ENCODE peak calls at places on chromosomes 11 and 22, in six cellular contexts. S, J, I, M, N and K are unnamed samples.

GRCh38 chr22:33315954-33316353 is 257.8 kb upstream of the SYN3 start:
- DNase-seq in S (no peak), M (no peak), J (no peak), N (no peak), I (no peak), K (no peak)

GRCh38 chr22:26536762-26537134 is 24.5 kb upstream of the TFIP11 start:
- DNase-seq in M (no peak), I (no peak), J (no peak), N (no peak), S (no peak), K (no peak)

GRCh38 chr11:12079726-12080556 is 30.4 kb upstream of the MICAL2 start:
- DNase-seq in N (no peak), M (no peak), J (no peak), S (peak; percentile 79), I (peak; percentile 59), K (no peak)

GRCh38 chr22:42862045-42862734 is 5.1 kb upstream of the ARFGAP3 start:
- DNase-seq in J (no peak), I (peak; percentile 62), N (no peak), S (no peak), M (no peak), K (no peak)

GRCh38 chr11:204587-205109 is 2.6 kb downstream of the BET1L start:
- DNase-seq in M (no peak), S (no peak), J (no peak), I (no peak), N (no peak), K (no peak)

GRCh38 chr11:18527512-18527911 is 770 bp upstream of the TSG101 start:
- DNase-seq in N (peak; percentile 14), I (no peak), J (no peak), M (peak; percentile 10), S (no peak), K (peak; percentile 1)

GRCh38 chr11:96282846-96283245 is 60.1 kb downstream of the MAML2 start:
- DNase-seq in M (no peak), N (no peak), I (no peak), J (no peak), S (no peak), K (no peak)

GRCh38 chr22:26045051-26045450 is 124.2 kb upstream of the SEZ6L start:
- DNase-seq in I (no peak), M (no peak), J (no peak), N (no peak), S (no peak), K (no peak)

GRCh38 chr11:22671751-22672150 is 5.3 kb downstream of the GAS2 start:
- DNase-seq in J (no peak), S (no peak), I (no peak), N (no peak), M (no peak), K (no peak)

GRCh38 chr22:41782316-41782715 is 18.2 kb upstream of the CCDC134 start:
- DNase-seq in N (no peak), I (no peak), M (no peak), S (no peak), J (no peak), K (no peak)

GRCh38 chr22:19607198-19608113 is 83.2 kb upstream of the CLDN5 start:
- DNase-seq in N (no peak), I (no peak), J (no peak), M (no peak), S (no peak), K (peak; percentile 8)

GRCh38 chr22:45478108-45478771 is 24.4 kb upstream of the FBLN1 start:
- DNase-seq in M (no peak), I (peak; percentile 77), S (no peak), J (no peak), N (no peak), K (peak; percentile 46)

GRCh38 chr22:37053310-37054077 is 2.0 kb downstream of the KCTD17 start:
- DNase-seq in N (no peak), S (no peak), I (no peak), M (no peak), J (no peak), K (no peak)

GRCh38 chr11:2584812-2585565 is 114.8 kb downstream of the KCNQ1OT1 start:
- DNase-seq in S (no peak), I (no peak), N (no peak), J (no peak), M (peak; percentile 12), K (no peak)

GRCh38 chr11:72769680-72770079 is 17.5 kb upstream of the ARAP1 start:
- DNase-seq in I (no peak), N (no peak), J (no peak), M (no peak), S (no peak), K (no peak)

GRCh38 chr11:120710354-120711187 is 199.0 kb downstream of the GRIK4 start:
- DNase-seq in J (no peak), S (peak; percentile 41), I (peak; percentile 89), N (no peak), M (peak; percentile 41), K (no peak)
- TF ChIP-seq JUND in J (no peak), S (peak; percentile 10), I (no peak), N (no peak), M (no peak), K (no peak)

GRCh38 chr22:49406879-49407587 is 420.6 kb downstream of the BRD1 start:
- DNase-seq in M (no peak), I (no peak), N (no peak), S (no peak), J (no peak), K (no peak)
- TF ChIP-seq JUND in M (no peak), I (no peak), N (no peak), S (no peak), J (no peak), K (no peak)

GRCh38 chr11:3823303-3823702 is 14.9 kb downstream of the PGAP2 start:
- DNase-seq in I (no peak), S (no peak), N (no peak), J (no peak), M (no peak), K (no peak)
- TF ChIP-seq JUND in I (no peak), S (no peak), N (no peak), J (no peak), M (peak; percentile 55), K (no peak)

GRCh38 chr11:83051760-83052671 is 19.7 kb downstream of the RAB30 start:
- DNase-seq in S (no peak), J (no peak), M (no peak), N (no peak), I (no peak), K (peak; percentile 44)

GRCh38 chr11:83054001-83054400 is 17.7 kb downstream of the RAB30 start:
- DNase-seq in J (no peak), N (no peak), M (no peak), I (no peak), S (no peak), K (no peak)

GRCh38 chr11:83056204-83056603 is 15.5 kb downstream of the RAB30 start:
- DNase-seq in I (no peak), S (no peak), J (no peak), M (no peak), N (no peak), K (no peak)

GRCh38 chr11:83057721-83058120 is 14.0 kb downstream of the RAB30 start:
- DNase-seq in M (no peak), S (no peak), N (no peak), I (no peak), J (no peak), K (no peak)

GRCh38 chr11:83054904-83055380 is 16.8 kb downstream of the RAB30 start:
- DNase-seq in I (peak; percentile 24), S (no peak), N (no peak), J (no peak), M (no peak), K (peak; percentile 74)
- TF ChIP-seq JUND in I (no peak), S (peak; percentile 34), N (no peak), J (no peak), M (no peak), K (peak; percentile 80)